ENCODE peak calls at places on chromosomes 13 and 19, in four cellular contexts. Q, Y, L and F are unnamed samples.

GRCh38 chr13:50441141-50441540 is 402.4 kb downstream of the DLEU7 start:
- DNase-seq in L (no peak), Q (no peak), Y (no peak), F (no peak)

GRCh38 chr13:32669030-32669646 is 82.9 kb downstream of the PDS5B start:
- DNase-seq in Q (peak; percentile 53), Y (no peak), L (peak; percentile 51), F (peak; percentile 84)

GRCh38 chr19:17778621-17779280 is 16.2 kb upstream of the B3GNT3 start:
- DNase-seq in Q (no peak), L (no peak), Y (no peak), F (peak; percentile 79)

GRCh38 chr19:41540041-41540695 is 35.8 kb upstream of the CEACAM21 start:
- DNase-seq in L (no peak), Y (no peak), Q (no peak), F (no peak)

GRCh38 chr19:55857149-55857548 is 20.8 kb downstream of the NLRP4 start:
- DNase-seq in L (no peak), Y (peak; percentile 70), Q (no peak), F (no peak)

GRCh38 chr19:40623403-40624239 is 22.5 kb downstream of the LTBP4 start:
- DNase-seq in Y (no peak), L (peak; percentile 99), Q (peak; percentile 43), F (peak; percentile 98)

GRCh38 chr19:8567522-8568172 is 9.6 kb downstream of the MYO1F start:
- DNase-seq in L (no peak), Y (no peak), Q (no peak), F (no peak)

GRCh38 chr13:43023244-43023931 is at the start of gene DNAJC15:
- DNase-seq in L (peak; percentile 24), Q (peak; percentile 76), Y (peak; percentile 57), F (peak; percentile 91)

GRCh38 chr13:91576590-91576989 is 178.2 kb downstream of the GPC5 start:
- DNase-seq in Q (peak; percentile 1), Y (no peak), L (peak; percentile 64), F (peak; percentile 71)

GRCh38 chr19:24055548-24055947 is 31.4 kb upstream of the ZNF254 start:
- DNase-seq in L (no peak), Y (no peak), Q (no peak), F (no peak)

GRCh38 chr13:20412761-20413355 is 112.8 kb downstream of the CRYL1 start:
- DNase-seq in Y (no peak), L (no peak), Q (no peak), F (peak; percentile 83)

GRCh38 chr13:29918845-29919244 is 68.4 kb upstream of the UBL3 start:
- DNase-seq in Y (no peak), Q (no peak), L (no peak), F (no peak)

GRCh38 chr19:30781519-30781918 is 409.3 kb downstream of the ZNF536 start:
- DNase-seq in Q (no peak), Y (no peak), L (no peak), F (no peak)

GRCh38 chr19:40611900-40612698 is 10.9 kb downstream of the LTBP4 start:
- DNase-seq in Q (no peak), L (no peak), Y (no peak), F (no peak)

GRCh38 chr19:49546825-49547565 is 19.2 kb downstream of the RCN3 start:
- DNase-seq in Q (peak; percentile 85), L (peak; percentile 89), Y (peak; percentile 42), F (peak; percentile 98)

GRCh38 chr13:23867027-23867491 is 22.1 kb downstream of the MIPEP start:
- DNase-seq in Q (no peak), L (peak; percentile 45), Y (no peak), F (no peak)

GRCh38 chr19:16366433-16367268 is 42.0 kb downstream of the KLF2 start:
- DNase-seq in Y (peak; percentile 69), L (no peak), Q (no peak), F (peak; percentile 53)

GRCh38 chr19:46080561-46080960 is 39.8 kb upstream of the IGFL4 start:
- DNase-seq in L (no peak), Y (no peak), Q (no peak), F (no peak)

GRCh38 chr13:95360464-95361097 is 59.3 kb upstream of the ABCC4 start:
- DNase-seq in Y (no peak), Q (no peak), L (no peak), F (no peak)

GRCh38 chr13:91313103-91313502 is 34.4 kb upstream of the MIR17HG start:
- DNase-seq in L (peak; percentile 65), Q (peak; percentile 22), Y (no peak), F (peak; percentile 66)

GRCh38 chr19:31559494-31559893 is 210.3 kb upstream of the TSHZ3 start:
- DNase-seq in L (no peak), Q (no peak), Y (no peak), F (no peak)

GRCh38 chr19:45575216-45575615 is 9.4 kb downstream of the OPA3 start:
- DNase-seq in Y (no peak), Q (no peak), L (no peak), F (no peak)

GRCh38 chr13:111114362-111115050 is 604 bp upstream of the ARHGEF7 start:
- DNase-seq in Y (no peak), Q (no peak), L (no peak), F (peak; percentile 68)

GRCh38 chr13:47025791-47026419 is 129.1 kb upstream of the HTR2A start:
- DNase-seq in L (no peak), Q (no peak), Y (no peak), F (no peak)

GRCh38 chr13:112877066-112877465 is 91.9 kb upstream of the MCF2L start:
- DNase-seq in L (no peak), Y (no peak), Q (no peak), F (no peak)

GRCh38 chr19:41386442-41386841 is 10.1 kb downstream of the TMEM91 start:
- DNase-seq in L (peak; percentile 25), Y (no peak), Q (no peak), F (no peak)

GRCh38 chr13:36548129-36548528 is 115.8 kb downstream of the CCNA1 start:
- DNase-seq in L (no peak), Y (no peak), Q (no peak), F (no peak)

GRCh38 chr13:36718146-36718545 is 44.3 kb downstream of the SERTM1 start:
- DNase-seq in Q (no peak), L (no peak), Y (no peak), F (no peak)

DNA sequence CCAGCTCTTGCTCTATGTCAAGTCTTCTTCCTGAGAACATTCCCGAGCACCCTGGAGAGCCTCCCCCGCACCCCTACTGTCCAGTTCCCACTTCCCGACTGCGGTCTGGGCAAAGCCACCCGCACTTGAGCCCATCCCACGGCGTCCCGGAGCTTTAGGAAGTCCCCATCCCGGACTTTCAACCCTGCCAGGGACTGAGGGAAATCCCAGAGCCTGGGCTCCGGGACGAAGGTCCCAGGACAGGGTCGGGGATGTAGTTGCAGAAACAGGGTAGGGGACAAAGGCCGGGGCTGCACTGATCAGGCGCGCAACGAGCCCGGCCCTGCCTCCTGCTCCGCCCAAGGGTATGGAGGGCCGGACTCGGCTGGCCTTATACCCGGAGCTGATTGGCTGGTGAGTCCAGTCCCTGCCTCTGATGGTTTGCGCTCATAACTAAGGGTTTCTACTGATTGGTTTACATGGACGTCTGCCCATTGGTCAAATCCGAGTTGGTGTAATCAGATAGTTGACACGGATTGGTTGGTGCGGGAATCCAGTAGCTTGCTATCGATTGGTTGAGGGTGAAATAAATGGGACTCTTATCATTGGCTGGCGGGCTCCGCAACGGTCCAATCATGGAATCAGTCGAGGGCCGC is 824 bp upstream of the MPND start:
- DNase-seq in Y (peak; percentile 100), Q (peak; percentile 100), L (peak; percentile 99), F (peak; percentile 100)
- TF ChIP-seq REST in Y (no peak), Q (no peak), L (peak; percentile 81), F (no peak)

GRCh38 chr13:73658639-73659038 is 475.6 kb downstream of the KLF12 start:
- DNase-seq in Q (no peak), L (no peak), Y (no peak), F (no peak)

GRCh38 chr13:73656863-73657262 is 477.3 kb downstream of the KLF12 start:
- DNase-seq in Q (no peak), L (no peak), Y (no peak), F (no peak)

GRCh38 chr13:73661066-73661465 is 473.1 kb downstream of the KLF12 start:
- DNase-seq in Y (no peak), Q (no peak), L (no peak), F (no peak)

GRCh38 chr13:73661687-73662425 is 472.3 kb downstream of the KLF12 start:
- DNase-seq in L (no peak), Y (no peak), Q (peak; percentile 25), F (no peak)

DNA sequence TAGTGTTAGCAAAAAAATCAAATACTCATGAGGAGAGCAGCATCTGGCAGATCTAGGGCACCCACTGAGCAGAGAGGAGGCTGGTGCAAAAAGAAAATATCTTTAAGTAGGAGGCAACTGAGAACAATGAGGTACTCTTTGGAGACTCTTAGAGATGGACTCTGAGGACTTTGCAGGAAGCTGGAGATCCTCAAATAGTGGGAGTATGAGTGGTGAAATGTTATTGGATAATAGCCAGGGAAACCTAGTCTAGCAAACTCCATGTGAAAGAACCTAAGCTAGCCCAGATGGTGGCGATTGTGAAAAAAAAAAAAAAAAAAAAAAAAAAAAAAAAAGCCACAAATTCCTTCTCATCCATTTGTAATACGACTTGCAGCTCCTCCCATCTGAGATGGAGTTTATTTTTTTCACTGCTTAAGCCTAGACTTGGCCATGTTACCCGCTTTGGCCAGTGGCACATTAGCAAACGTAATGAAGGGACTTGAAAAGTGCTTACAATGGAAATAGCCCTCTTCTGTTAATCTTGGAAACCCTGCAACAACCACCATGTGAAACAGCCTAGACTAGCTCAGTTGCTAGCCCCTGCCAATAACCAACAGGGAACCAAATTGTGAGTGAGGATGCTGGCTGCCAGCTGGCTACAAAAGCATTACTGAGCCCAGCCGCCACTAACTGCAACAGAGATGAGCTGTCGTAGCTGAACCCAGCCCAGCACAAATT is 476.2 kb downstream of the KLF12 start:
- DNase-seq in Q (no peak), Y (no peak), L (no peak), F (no peak)
- TF ChIP-seq CREB1 in Q (no peak), Y (no peak), L (no peak), F (no peak)

DNA sequence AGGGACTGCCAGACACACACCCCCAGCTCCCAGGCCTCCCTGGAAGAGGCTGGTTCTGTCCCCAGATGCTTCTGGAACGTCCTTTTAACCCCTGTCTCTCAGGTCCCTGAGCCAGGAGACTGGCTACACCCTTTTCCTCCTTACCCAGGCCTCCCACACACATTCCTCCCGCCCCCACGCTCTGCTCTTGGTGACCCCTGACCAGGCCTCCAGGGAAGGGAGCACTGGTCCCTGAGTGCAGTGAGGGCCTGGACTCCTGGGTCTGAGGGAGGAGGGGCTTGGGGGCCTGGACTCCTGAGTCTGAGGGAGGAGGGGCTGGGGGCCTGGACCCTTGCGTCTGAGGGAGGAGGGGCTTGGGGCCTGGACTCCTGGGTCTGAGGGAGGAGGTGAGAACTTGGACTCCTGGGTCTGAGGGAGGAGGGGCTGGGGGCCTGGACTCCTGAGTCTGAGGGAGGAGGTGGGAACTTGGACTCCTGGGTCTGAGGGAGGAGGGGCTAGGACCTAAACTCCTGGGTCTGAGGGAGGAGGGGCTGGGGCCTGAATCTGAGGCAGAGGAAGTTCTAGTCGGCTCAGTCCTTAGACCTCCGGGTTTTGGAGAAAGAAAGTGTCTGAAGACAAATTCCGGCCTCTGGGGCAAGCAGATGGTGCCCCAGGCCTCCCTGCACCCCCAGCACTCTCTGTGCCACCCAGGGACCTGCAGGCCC is 530 bp downstream of the KLK6 start:
- DNase-seq in Q (no peak), Y (no peak), L (no peak), F (no peak)
- H3K4me3 ChIP-seq in Q (no peak overlapping the region), Y (no peak overlapping the region), L (no peak overlapping the region), F (no peak overlapping the region)

DNA sequence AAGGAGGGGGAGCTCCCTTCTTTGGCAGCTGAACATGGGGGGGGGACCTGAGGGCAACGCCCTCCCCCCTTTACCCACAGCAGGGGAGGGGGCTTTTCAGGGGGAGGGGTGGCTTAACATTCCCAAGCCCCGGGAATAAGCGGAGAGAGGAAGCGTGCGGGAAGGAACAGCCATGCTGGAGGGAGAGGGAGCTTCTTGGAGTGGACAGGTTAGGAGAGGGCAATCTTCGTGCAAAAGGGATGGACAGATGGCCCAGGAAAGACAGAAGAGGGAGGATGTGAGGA is 10.8 kb downstream of the C19orf81 start:
- DNase-seq in Y (no peak), L (no peak), Q (no peak), F (peak; percentile 46)
- TF ChIP-seq REST in Y (no peak), L (no peak), Q (no peak), F (no peak)